ENCODE peak calls at places on chromosomes 11 and 22, in ten cellular contexts. G, Y, V, B, Q, S, Z, I, K and M are unnamed samples.

GRCh38 chr22:36493690-36494110 is 12.3 kb upstream of the TXN2 start:
- DNase-seq in G (no peak), Y (no peak), V (no peak), B (peak), Q (no peak), S (peak), Z (no peak), I (no peak), K (peak), M (peak)

GRCh38 chr22:40178417-40179409 is 988 bp downstream of the TNRC6B start:
- DNase-seq in G (peak), Y (peak), V (peak), B (peak), Q (peak), S (peak), Z (no peak), I (peak), K (peak), M (no peak)

GRCh38 chr11:2558402-2558801 is 113.6 kb downstream of the KCNQ1 start:
- DNase-seq in G (no peak), Y (no peak), V (no peak), B (no peak), Q (no peak), S (peak), Z (no peak), I (no peak), K (no peak), M (peak)

GRCh38 chr22:46996595-46997310 is 234.3 kb downstream of the TBC1D22A start:
- DNase-seq in G (no peak), Y (no peak), V (no peak), B (no peak), Q (peak), S (no peak), Z (no peak), I (no peak), K (no peak), M (no peak)

GRCh38 chr22:36546092-36546804 is 17.3 kb upstream of the EIF3D start:
- DNase-seq in G (peak), Y (peak), V (peak), B (peak), Q (peak), S (peak), Z (peak), I (peak), K (peak), M (no peak)

GRCh38 chr22:46587492-46588278 is 32.5 kb upstream of the GRAMD4 start:
- DNase-seq in G (no peak), Y (no peak), V (no peak), B (peak), Q (no peak), S (peak), Z (no peak), I (no peak), K (peak), M (peak)

GRCh38 chr11:10934293-10934850 is 76.5 kb upstream of the ZBED5 start:
- DNase-seq in G (no peak), Y (no peak), V (no peak), B (no peak), Q (no peak), S (peak), Z (peak), I (peak), K (peak), M (peak)

GRCh38 chr11:120385690-120386089 is 49.5 kb downstream of the ARHGEF12 start:
- DNase-seq in G (no peak), Y (no peak), V (no peak), B (no peak), Q (no peak), S (no peak), Z (no peak), I (no peak), K (no peak), M (no peak)

DNA sequence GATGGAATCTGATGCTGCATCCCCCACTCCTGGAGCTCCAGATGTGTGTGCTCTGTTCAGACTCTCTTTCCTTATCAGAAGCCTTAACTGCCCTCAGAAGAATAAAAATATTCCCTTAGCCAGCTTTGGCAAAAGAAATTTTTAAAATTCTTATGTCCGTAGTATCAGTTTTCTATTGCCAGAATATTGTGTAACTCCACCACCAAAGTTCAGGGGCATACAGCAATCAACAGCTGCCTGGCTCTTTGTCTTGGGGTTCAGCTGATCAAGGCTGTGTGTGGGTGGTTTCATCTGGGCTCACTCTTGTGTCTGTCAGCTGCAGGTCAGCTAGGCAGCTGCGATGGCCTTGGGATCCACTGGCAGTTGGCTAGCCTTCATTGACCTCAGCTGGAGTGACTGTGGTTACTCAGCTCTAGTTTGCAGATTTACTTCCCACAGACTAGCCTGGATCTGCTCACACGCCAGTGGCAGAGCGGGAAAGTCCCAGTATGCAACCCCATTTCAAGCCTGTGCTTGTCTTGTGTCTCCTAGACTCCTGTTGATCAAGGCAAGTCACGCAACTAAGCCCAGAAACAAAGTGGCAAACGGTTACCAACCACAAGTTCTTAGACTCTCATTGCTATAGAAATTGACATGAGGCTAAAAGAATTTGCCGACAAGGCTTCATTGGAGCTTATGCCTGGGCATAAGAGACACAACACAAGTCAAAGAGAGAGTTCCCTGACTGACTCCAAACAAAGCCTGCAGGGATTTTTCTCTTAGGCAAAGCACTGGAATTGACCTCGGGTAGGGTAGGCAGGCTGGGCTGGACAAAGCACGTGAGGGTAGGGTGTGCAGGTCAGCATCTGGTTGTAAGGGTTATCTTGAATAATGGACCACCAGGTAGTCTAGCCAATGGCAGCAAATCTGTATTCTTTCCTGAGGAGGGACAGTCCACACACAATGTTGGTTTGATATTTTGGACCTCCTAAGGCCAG is 7.5 kb downstream of the TMEM138 start:
- DNase-seq in G (peak), Y (peak), V (peak), B (peak), Q (no peak), S (no peak), Z (no peak), I (no peak), K (no peak), M (no peak)
- H3K4me3 ChIP-seq in G (no peak), Y (no peak), V (peak), B (no peak), Q (no peak), S (no peak), Z (no peak), I (no peak), K (no peak), M (no peak)

GRCh38 chr11:17153759-17154158 is 54.0 kb downstream of the PIK3C2A start:
- DNase-seq in G (no peak), Y (no peak), V (no peak), B (peak), Q (no peak), S (no peak), Z (no peak), I (no peak), K (no peak), M (no peak)

GRCh38 chr11:17145972-17146371 is 61.8 kb downstream of the PIK3C2A start:
- DNase-seq in G (no peak), Y (no peak), V (peak), B (peak), Q (no peak), S (no peak), Z (no peak), I (no peak), K (no peak), M (no peak)

GRCh38 chr11:17152306-17152705 is 55.5 kb downstream of the PIK3C2A start:
- DNase-seq in G (no peak), Y (no peak), V (no peak), B (no peak), Q (no peak), S (no peak), Z (no peak), I (no peak), K (no peak), M (no peak)

GRCh38 chr11:17148536-17148935 is 59.2 kb downstream of the PIK3C2A start:
- DNase-seq in G (peak), Y (peak), V (no peak), B (no peak), Q (no peak), S (no peak), Z (no peak), I (no peak), K (no peak), M (no peak)
- H3K4me3 ChIP-seq in G (no peak), Y (no peak), V (no peak), B (no peak), Q (no peak), S (no peak), Z (no peak), I (no peak), K (no peak), M (no peak)

GRCh38 chr22:22800716-22801115 is 86.9 kb upstream of the IGLL5 start:
- DNase-seq in G (no peak), Y (no peak), V (no peak), B (no peak), Q (no peak), S (no peak), Z (no peak), I (no peak), K (no peak), M (no peak)

GRCh38 chr22:22798232-22798616 is 89.4 kb upstream of the IGLL5 start:
- DNase-seq in G (no peak), Y (no peak), V (no peak), B (no peak), Q (no peak), S (no peak), Z (no peak), I (no peak), K (no peak), M (no peak)

GRCh38 chr22:22798716-22799115 is 88.9 kb upstream of the IGLL5 start:
- DNase-seq in G (no peak), Y (no peak), V (no peak), B (no peak), Q (no peak), S (no peak), Z (no peak), I (no peak), K (no peak), M (no peak)

GRCh38 chr22:22796729-22797128 is 90.9 kb upstream of the IGLL5 start:
- DNase-seq in G (no peak), Y (no peak), V (no peak), B (no peak), Q (no peak), S (no peak), Z (no peak), I (no peak), K (no peak), M (no peak)

DNA sequence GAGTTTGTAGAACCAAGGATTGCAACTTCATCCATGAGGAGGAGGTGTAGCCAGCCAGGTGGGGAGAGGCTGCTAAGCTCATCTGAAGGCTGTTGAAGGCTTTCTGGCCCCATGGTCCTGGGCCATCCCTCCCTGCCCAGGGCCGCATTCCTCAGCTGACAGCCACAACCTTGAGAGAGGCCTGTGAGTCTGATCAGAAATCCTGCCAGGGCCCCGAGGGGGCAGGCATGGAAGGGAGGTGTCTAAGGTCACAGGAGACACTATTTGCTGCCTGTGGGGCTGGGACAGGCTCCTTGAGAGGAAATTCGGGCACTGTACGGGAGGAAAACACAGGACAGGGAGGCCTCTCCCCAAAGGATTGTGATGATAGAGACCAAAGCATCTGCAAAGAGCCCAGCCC is 88.1 kb upstream of the IGLL5 start:
- DNase-seq in G (no peak), Y (no peak), V (no peak), B (no peak), Q (no peak), S (no peak), Z (no peak), I (no peak), K (no peak), M (no peak)
- H3K4me3 ChIP-seq in G (no peak), Y (no peak), V (no peak), B (no peak), Q (no peak), S (no peak), Z (no peak), I (no peak), K (no peak), M (no peak)

DNA sequence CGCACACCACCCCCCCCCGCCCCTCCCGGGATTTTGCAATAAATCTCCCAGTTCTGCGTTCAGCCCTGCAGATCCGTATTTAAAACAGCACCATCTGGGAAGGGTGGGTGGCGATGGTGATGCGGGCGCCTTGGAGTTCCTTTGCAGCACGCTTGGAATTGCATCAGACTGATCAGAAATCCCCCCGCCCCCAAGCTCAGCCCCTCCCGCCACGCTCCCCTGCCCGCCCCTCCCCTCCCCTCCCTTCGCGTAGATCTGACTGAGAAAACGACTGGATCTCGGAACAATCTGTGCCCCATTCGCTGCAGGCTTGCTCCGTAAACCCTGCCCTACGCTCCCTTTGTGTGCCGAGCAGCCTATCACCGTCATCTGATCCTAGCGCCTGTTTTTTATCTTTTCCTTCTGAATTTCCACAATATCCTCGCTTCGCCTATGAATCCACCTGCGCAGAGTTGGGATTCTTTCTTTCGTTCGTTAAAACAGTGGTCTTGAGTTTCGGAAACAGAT is 18.1 kb upstream of the BDNF start:
- DNase-seq in G (peak), Y (peak), V (peak), B (no peak), Q (peak), S (peak), Z (peak), I (peak), K (no peak), M (peak)
- H3K4me3 ChIP-seq in G (peak), Y (peak), V (peak), B (no peak), Q (peak), S (peak), Z (peak), I (no peak), K (no peak), M (peak)

GRCh38 chr11:111047376-111047775 is 198.1 kb upstream of the POU2AF2 start:
- DNase-seq in G (no peak), Y (peak), V (no peak), B (no peak), Q (no peak), S (no peak), Z (no peak), I (no peak), K (no peak), M (no peak)

GRCh38 chr11:111046291-111046690 is 199.2 kb upstream of the POU2AF2 start:
- DNase-seq in G (peak), Y (peak), V (peak), B (no peak), Q (no peak), S (no peak), Z (no peak), I (no peak), K (no peak), M (no peak)

GRCh38 chr11:111045408-111045806 is 200.1 kb upstream of the POU2AF2 start:
- DNase-seq in G (no peak), Y (no peak), V (no peak), B (no peak), Q (no peak), S (no peak), Z (no peak), I (no peak), K (no peak), M (no peak)

GRCh38 chr11:111045874-111046273 is 199.7 kb upstream of the POU2AF2 start:
- DNase-seq in G (no peak), Y (no peak), V (peak), B (no peak), Q (no peak), S (no peak), Z (no peak), I (no peak), K (no peak), M (no peak)

DNA sequence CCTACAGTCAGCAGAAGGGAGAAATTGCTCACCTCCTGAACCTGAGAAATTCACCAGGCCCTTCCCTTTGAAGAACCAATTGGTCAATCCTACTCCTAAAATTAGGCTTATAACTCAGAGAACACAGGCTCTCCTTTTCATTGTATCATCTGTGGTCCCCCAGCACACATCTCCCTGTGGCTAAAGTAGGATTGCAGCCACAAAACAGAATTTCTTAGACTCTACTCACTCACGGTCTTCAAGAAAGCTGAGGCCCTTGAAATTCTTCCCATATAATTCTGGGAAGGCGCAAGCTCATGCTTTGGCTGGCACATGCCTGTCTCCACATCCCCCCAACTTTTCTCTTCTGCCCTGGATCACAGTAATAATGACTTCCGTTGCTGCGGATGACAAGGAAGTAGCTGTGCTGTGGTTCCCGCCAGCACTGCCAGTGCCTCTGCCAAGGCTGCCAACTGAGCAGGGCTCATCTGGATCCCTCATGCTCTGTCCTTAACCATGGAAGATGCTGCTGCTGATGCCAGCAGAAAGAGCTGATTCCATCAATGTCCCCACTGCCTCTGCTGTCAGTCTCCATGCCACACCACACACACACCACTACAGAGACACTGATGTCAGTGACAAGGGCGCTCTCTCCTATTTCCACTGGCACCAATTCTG is 200.6 kb upstream of the POU2AF2 start:
- DNase-seq in G (no peak), Y (no peak), V (no peak), B (no peak), Q (no peak), S (no peak), Z (no peak), I (no peak), K (no peak), M (no peak)
- H3K4me3 ChIP-seq in G (no peak), Y (no peak), V (no peak), B (no peak), Q (no peak), S (no peak), Z (no peak), I (no peak), K (no peak), M (no peak)